ENCODE peak calls at places on chromosomes 3 and 15, in ten cellular contexts. D, Q, Y, G, F, H, M, L, K and J are unnamed samples.

GRCh38 chr15:25242957-25243799 is 195.6 kb downstream of the UBE3A start:
- DNase-seq in D (no peak), Q (peak; percentile 16), Y (no peak), G (no peak), F (no peak), H (no peak), M (no peak), L (no peak), K (no peak), J (no peak)

GRCh38 chr15:58383876-58384275 is 47.9 kb upstream of the LIPC start:
- DNase-seq in D (no peak), Q (no peak), Y (peak; percentile 72), G (no peak), F (no peak), H (no peak), M (no peak), L (no peak), K (no peak), J (no peak)

GRCh38 chr3:98612996-98613517 is 19.6 kb upstream of the CPOX start:
- DNase-seq in D (no peak), Q (peak; percentile 30), Y (no peak), G (no peak), F (no peak), H (no peak), M (no peak), L (no peak), K (no peak), J (no peak)

GRCh38 chr3:71585891-71586809 is 2.6 kb upstream of the FOXP1 start:
- DNase-seq in D (peak; percentile 60), Q (no peak), Y (peak; percentile 16), G (no peak), F (no peak), H (no peak), M (peak; percentile 53), L (peak; percentile 57), K (no peak), J (no peak)

GRCh38 chr3:62587579-62588031 is 214.3 kb upstream of the FEZF2 start:
- DNase-seq in D (peak; percentile 94), Q (no peak), Y (no peak), G (no peak), F (no peak), H (peak; percentile 53), M (peak; percentile 99), L (no peak), K (peak; percentile 63), J (peak; percentile 91)

GRCh38 chr3:9142346-9142745 is 107.1 kb downstream of the SRGAP3 start:
- DNase-seq in D (no peak), Q (no peak), Y (no peak), G (no peak), F (no peak), H (no peak), M (peak; percentile 17), L (no peak), K (peak; percentile 51), J (no peak)

GRCh38 chr15:60442763-60443162 is 36.2 kb downstream of the ICE2 start:
- DNase-seq in D (peak; percentile 78), Q (no peak), Y (no peak), G (no peak), F (no peak), H (no peak), M (peak; percentile 70), L (no peak), K (no peak), J (no peak)

GRCh38 chr3:69033470-69033869 is 18.7 kb downstream of the TMF1 start:
- DNase-seq in D (peak; percentile 91), Q (no peak), Y (peak; percentile 32), G (no peak), F (no peak), H (no peak), M (peak; percentile 53), L (no peak), K (no peak), J (no peak)

GRCh38 chr3:117887896-117888295 is 1146.8 kb downstream of the IGSF11 start:
- DNase-seq in D (peak; percentile 35), Q (no peak), Y (no peak), G (no peak), F (no peak), H (peak; percentile 35), M (peak; percentile 49), L (no peak), K (no peak), J (no peak)

GRCh38 chr15:58932791-58933310 is 628 bp downstream of the SLTM start:
- DNase-seq in D (peak; percentile 75), Q (no peak), Y (no peak), G (no peak), F (no peak), H (no peak), M (peak; percentile 39), L (peak; percentile 48), K (no peak), J (peak; percentile 38)

GRCh38 chr3:35639251-35640185 is at the start of gene ARPP21:
- DNase-seq in D (no peak), Q (no peak), Y (no peak), G (no peak), F (no peak), H (no peak), M (no peak), L (no peak), K (no peak), J (no peak)

GRCh38 chr3:124887177-124887995 is at the start of gene ITGB5:
- DNase-seq in D (peak; percentile 91), Q (peak; percentile 90), Y (peak; percentile 50), G (peak; percentile 26), F (no peak), H (peak; percentile 57), M (peak; percentile 79), L (peak; percentile 19), K (peak; percentile 41), J (no peak)

GRCh38 chr3:9500108-9501050 is 53.2 kb downstream of the LHFPL4 start:
- DNase-seq in D (peak; percentile 85), Q (peak; percentile 79), Y (peak; percentile 86), G (no peak), F (peak; percentile 23), H (peak; percentile 10), M (peak; percentile 66), L (no peak), K (peak; percentile 41), J (peak; percentile 11)

GRCh38 chr3:64111872-64112271 is 88.6 kb upstream of the PSMD6 start:
- DNase-seq in D (no peak), Q (no peak), Y (no peak), G (no peak), F (no peak), H (no peak), M (no peak), L (no peak), K (no peak), J (no peak)